ENCODE peak calls at places on chromosomes 16 and 17, in seven cellular contexts. One of them, this sample, is unnamed.
A peak's percentile ranks its signal among the peaks of the same experiment; 100 is the strongest.

GRCh38 chr16:884232-884631 is 83.7 kb upstream of the GNG13 start:
- DNase-seq in uterus: no peak
- DNase-seq in SK-N-SH: no peak
- DNase-seq in BE2C: no peak
- DNase-seq in adrenal gland: no peak
- DNase-seq in fibroblast of lung: no peak
- DNase-seq in fibroblast of pulmonary artery: no peak
- DNase-seq in this sample: no peak

GRCh38 chr17:13478326-13478830 is 123.4 kb downstream of the HS3ST3A1 start:
- DNase-seq in uterus: no peak
- DNase-seq in SK-N-SH: no peak
- DNase-seq in BE2C: no peak
- DNase-seq in adrenal gland: no peak
- DNase-seq in fibroblast of lung: peak; percentile 28
- DNase-seq in fibroblast of pulmonary artery: no peak
- DNase-seq in this sample: no peak

GRCh38 chr17:50516980-50517379 is 8.7 kb downstream of the MYCBPAP start:
- DNase-seq in uterus: no peak
- DNase-seq in SK-N-SH: no peak
- DNase-seq in BE2C: no peak
- DNase-seq in adrenal gland: no peak
- DNase-seq in fibroblast of lung: no peak
- DNase-seq in fibroblast of pulmonary artery: no peak
- DNase-seq in this sample: no peak

GRCh38 chr16:27824786-27825185 is 238.7 kb downstream of the GSG1L start:
- DNase-seq in uterus: no peak
- DNase-seq in SK-N-SH: no peak
- DNase-seq in BE2C: no peak
- DNase-seq in adrenal gland: no peak
- DNase-seq in fibroblast of lung: no peak
- DNase-seq in fibroblast of pulmonary artery: no peak
- DNase-seq in this sample: no peak

GRCh38 chr16:50601341-50601740 is 53.1 kb downstream of the NKD1 start:
- DNase-seq in uterus: no peak
- DNase-seq in SK-N-SH: no peak
- DNase-seq in BE2C: no peak
- DNase-seq in adrenal gland: no peak
- DNase-seq in fibroblast of lung: no peak
- DNase-seq in fibroblast of pulmonary artery: no peak
- DNase-seq in this sample: no peak

GRCh38 chr16:4042581-4042980 is 73.7 kb downstream of the ADCY9 start:
- DNase-seq in uterus: no peak
- DNase-seq in SK-N-SH: no peak
- DNase-seq in BE2C: no peak
- DNase-seq in adrenal gland: no peak
- DNase-seq in fibroblast of lung: no peak
- DNase-seq in fibroblast of pulmonary artery: no peak
- DNase-seq in this sample: no peak

GRCh38 chr17:31112001-31112661 is 17.4 kb downstream of the NF1 start:
- DNase-seq in uterus: no peak
- DNase-seq in SK-N-SH: no peak
- DNase-seq in BE2C: no peak
- DNase-seq in adrenal gland: no peak
- DNase-seq in fibroblast of lung: peak; percentile 39
- DNase-seq in fibroblast of pulmonary artery: no peak
- DNase-seq in this sample: no peak

GRCh38 chr17:17942846-17943245 is 29.4 kb downstream of the TOM1L2 start:
- DNase-seq in uterus: no peak
- DNase-seq in SK-N-SH: no peak
- DNase-seq in BE2C: no peak
- DNase-seq in adrenal gland: peak; percentile 42
- DNase-seq in fibroblast of lung: peak; percentile 73
- DNase-seq in fibroblast of pulmonary artery: peak; percentile 49
- DNase-seq in this sample: no peak

GRCh38 chr17:79919164-79919585 is 79.9 kb upstream of the CBX4 start:
- DNase-seq in uterus: peak; percentile 61
- DNase-seq in SK-N-SH: peak; percentile 95
- DNase-seq in BE2C: no peak
- DNase-seq in adrenal gland: peak; percentile 96
- DNase-seq in fibroblast of lung: peak; percentile 9
- DNase-seq in fibroblast of pulmonary artery: no peak
- DNase-seq in this sample: no peak

GRCh38 chr16:75251280-75252048 is at the start of gene BCAR1:
- DNase-seq in uterus: peak; percentile 87
- DNase-seq in SK-N-SH: peak; percentile 97
- DNase-seq in BE2C: peak; percentile 96
- DNase-seq in adrenal gland: peak; percentile 90
- DNase-seq in fibroblast of lung: peak; percentile 90
- DNase-seq in fibroblast of pulmonary artery: peak; percentile 91
- DNase-seq in this sample: peak; percentile 90

GRCh38 chr16:88799569-88800276 is 3.9 kb upstream of the CDT1 start:
- DNase-seq in uterus: no peak
- DNase-seq in SK-N-SH: no peak
- DNase-seq in BE2C: no peak
- DNase-seq in adrenal gland: no peak
- DNase-seq in fibroblast of lung: no peak
- DNase-seq in fibroblast of pulmonary artery: no peak
- DNase-seq in this sample: no peak

GRCh38 chr17:67689534-67690177 is 28.1 kb upstream of the NOL11 start:
- DNase-seq in uterus: peak; percentile 54
- DNase-seq in SK-N-SH: peak; percentile 77
- DNase-seq in BE2C: peak; percentile 54
- DNase-seq in adrenal gland: peak; percentile 72
- DNase-seq in fibroblast of lung: peak; percentile 48
- DNase-seq in fibroblast of pulmonary artery: peak; percentile 83
- DNase-seq in this sample: peak; percentile 23

GRCh38 chr17:29004081-29004692 is 1.6 kb downstream of the SEZ6 start:
- DNase-seq in uterus: no peak
- DNase-seq in SK-N-SH: no peak
- DNase-seq in BE2C: no peak
- DNase-seq in adrenal gland: peak; percentile 77
- DNase-seq in fibroblast of lung: peak; percentile 39
- DNase-seq in fibroblast of pulmonary artery: peak; percentile 45
- DNase-seq in this sample: no peak

GRCh38 chr17:3558603-3559269 is 1.1 kb upstream of the TRPV3 start:
- DNase-seq in uterus: no peak
- DNase-seq in SK-N-SH: no peak
- DNase-seq in BE2C: no peak
- DNase-seq in adrenal gland: no peak
- DNase-seq in fibroblast of lung: peak; percentile 7
- DNase-seq in fibroblast of pulmonary artery: peak; percentile 45
- DNase-seq in this sample: peak; percentile 54

GRCh38 chr17:59002848-59003247 is 103.8 kb downstream of the TRIM37 start:
- DNase-seq in uterus: no peak
- DNase-seq in SK-N-SH: no peak
- DNase-seq in BE2C: no peak
- DNase-seq in adrenal gland: peak; percentile 14
- DNase-seq in fibroblast of lung: peak; percentile 45
- DNase-seq in fibroblast of pulmonary artery: no peak
- DNase-seq in this sample: no peak

GRCh38 chr16:11328172-11329079 is 16.8 kb upstream of the RMI2 start:
- DNase-seq in uterus: peak; percentile 91
- DNase-seq in SK-N-SH: no peak
- DNase-seq in BE2C: no peak
- DNase-seq in adrenal gland: peak; percentile 64
- DNase-seq in fibroblast of lung: peak; percentile 96
- DNase-seq in fibroblast of pulmonary artery: peak; percentile 98
- DNase-seq in this sample: peak; percentile 40

GRCh38 chr16:49355923-49356665 is 17.5 kb upstream of the C16orf78 start:
- DNase-seq in uterus: no peak
- DNase-seq in SK-N-SH: no peak
- DNase-seq in BE2C: no peak
- DNase-seq in adrenal gland: no peak
- DNase-seq in fibroblast of lung: no peak
- DNase-seq in fibroblast of pulmonary artery: no peak
- DNase-seq in this sample: no peak

GRCh38 chr16:56812884-56813283 is 52.1 kb upstream of the SLC12A3 start:
- DNase-seq in uterus: no peak
- DNase-seq in SK-N-SH: no peak
- DNase-seq in BE2C: no peak
- DNase-seq in adrenal gland: no peak
- DNase-seq in fibroblast of lung: peak; percentile 58
- DNase-seq in fibroblast of pulmonary artery: peak; percentile 61
- DNase-seq in this sample: no peak

GRCh38 chr16:54193656-54194007 is 93.0 kb downstream of the IRX3 start:
- DNase-seq in uterus: peak; percentile 43
- DNase-seq in SK-N-SH: peak; percentile 90
- DNase-seq in BE2C: peak; percentile 84
- DNase-seq in adrenal gland: peak; percentile 73
- DNase-seq in fibroblast of lung: peak; percentile 52
- DNase-seq in fibroblast of pulmonary artery: peak; percentile 65
- DNase-seq in this sample: peak; percentile 82

GRCh38 chr16:23496826-23497542 is 13.3 kb downstream of the GGA2 start:
- DNase-seq in uterus: peak; percentile 62
- DNase-seq in SK-N-SH: no peak
- DNase-seq in BE2C: no peak
- DNase-seq in adrenal gland: peak; percentile 71
- DNase-seq in fibroblast of lung: no peak
- DNase-seq in fibroblast of pulmonary artery: peak; percentile 67
- DNase-seq in this sample: no peak

GRCh38 chr17:57496382-57496781 is 240.1 kb downstream of the MSI2 start:
- DNase-seq in uterus: no peak
- DNase-seq in SK-N-SH: no peak
- DNase-seq in BE2C: no peak
- DNase-seq in adrenal gland: no peak
- DNase-seq in fibroblast of lung: no peak
- DNase-seq in fibroblast of pulmonary artery: no peak
- DNase-seq in this sample: no peak

GRCh38 chr17:57498443-57498842 is 242.1 kb downstream of the MSI2 start:
- DNase-seq in uterus: no peak
- DNase-seq in SK-N-SH: no peak
- DNase-seq in BE2C: no peak
- DNase-seq in adrenal gland: no peak
- DNase-seq in fibroblast of lung: no peak
- DNase-seq in fibroblast of pulmonary artery: no peak
- DNase-seq in this sample: no peak

GRCh38 chr17:57501016-57501415 is 244.1 kb downstream of the CCDC182 start:
- DNase-seq in uterus: no peak
- DNase-seq in SK-N-SH: no peak
- DNase-seq in BE2C: no peak
- DNase-seq in adrenal gland: no peak
- DNase-seq in fibroblast of lung: no peak
- DNase-seq in fibroblast of pulmonary artery: no peak
- DNase-seq in this sample: no peak

GRCh38 chr17:57502696-57503307 is 242.3 kb downstream of the CCDC182 start:
- DNase-seq in uterus: no peak
- DNase-seq in SK-N-SH: peak; percentile 53
- DNase-seq in BE2C: peak; percentile 64
- DNase-seq in adrenal gland: no peak
- DNase-seq in fibroblast of lung: no peak
- DNase-seq in fibroblast of pulmonary artery: no peak
- DNase-seq in this sample: no peak

DNA sequence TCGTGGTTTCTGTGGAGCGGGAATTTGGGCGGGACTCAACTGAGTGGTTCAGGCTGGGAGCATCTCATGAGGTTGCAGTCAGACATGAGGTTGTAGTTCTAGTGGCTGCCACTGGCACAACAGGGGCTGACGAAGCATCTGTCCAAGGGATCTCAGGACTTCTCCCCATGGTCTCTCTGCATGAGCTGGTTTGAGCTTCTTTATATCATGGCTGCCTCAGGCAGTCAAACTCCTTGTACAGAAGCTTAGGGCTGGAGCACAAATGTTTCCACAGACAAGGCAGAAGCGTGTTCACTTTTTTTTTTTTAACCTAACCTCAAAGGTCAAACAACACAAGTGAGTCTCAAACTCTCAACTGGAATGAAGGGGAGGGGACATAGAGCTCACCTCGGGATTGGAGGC is 243.3 kb downstream of the MSI2 start:
- DNase-seq in uterus: no peak
- DNase-seq in SK-N-SH: peak; percentile 45
- DNase-seq in BE2C: no peak
- DNase-seq in adrenal gland: no peak
- DNase-seq in fibroblast of lung: peak; percentile 63
- DNase-seq in fibroblast of pulmonary artery: no peak
- DNase-seq in this sample: no peak
- TF ChIP-seq CTCF in uterus: no peak
- TF ChIP-seq CTCF in SK-N-SH: no peak
- TF ChIP-seq CTCF in BE2C: peak; percentile 19
- TF ChIP-seq CTCF in adrenal gland: no peak
- TF ChIP-seq CTCF in fibroblast of lung: no peak
- TF ChIP-seq CTCF in fibroblast of pulmonary artery: no peak
- TF ChIP-seq CTCF in this sample: no peak

DNA sequence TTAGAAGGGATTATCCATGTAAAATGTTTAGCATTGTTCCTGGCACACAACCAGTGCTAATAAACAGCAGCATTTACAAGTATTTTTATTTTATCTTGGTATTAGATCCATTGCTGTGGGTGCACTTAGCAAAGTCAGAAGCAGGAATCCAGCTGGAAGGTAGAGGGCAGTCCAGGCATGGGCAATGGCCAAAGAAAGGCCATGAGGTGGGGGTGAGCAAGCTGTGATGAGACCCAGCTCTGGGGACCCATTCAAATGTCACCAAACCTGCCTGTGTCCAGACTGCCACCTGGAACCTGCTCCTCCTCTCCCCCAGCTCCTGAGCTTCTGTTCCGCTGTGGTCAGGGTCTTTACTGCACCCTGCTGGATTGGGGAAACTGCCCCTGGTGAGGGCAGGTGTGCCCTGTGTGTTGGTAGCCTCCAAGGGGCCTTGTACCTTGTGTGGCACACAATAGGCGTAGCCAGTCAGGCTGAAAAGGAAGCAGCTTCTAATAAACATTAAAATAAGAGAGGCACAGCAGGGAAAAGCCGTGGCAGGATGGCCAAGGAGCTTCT is 118.0 kb upstream of the CRHR1 start:
- DNase-seq in uterus: no peak
- DNase-seq in SK-N-SH: no peak
- DNase-seq in BE2C: no peak
- DNase-seq in adrenal gland: no peak
- DNase-seq in fibroblast of lung: no peak
- DNase-seq in fibroblast of pulmonary artery: no peak
- DNase-seq in this sample: no peak
- TF ChIP-seq CTCF in uterus: no peak
- TF ChIP-seq CTCF in SK-N-SH: no peak
- TF ChIP-seq CTCF in BE2C: peak; percentile 26
- TF ChIP-seq CTCF in adrenal gland: no peak
- TF ChIP-seq CTCF in fibroblast of lung: no peak
- TF ChIP-seq CTCF in fibroblast of pulmonary artery: no peak
- TF ChIP-seq CTCF in this sample: no peak

GRCh38 chr17:15210247-15210646 is 54.9 kb downstream of the PMP22 start:
- DNase-seq in uterus: no peak
- DNase-seq in SK-N-SH: peak; percentile 56
- DNase-seq in BE2C: peak; percentile 12
- DNase-seq in adrenal gland: no peak
- DNase-seq in fibroblast of lung: no peak
- DNase-seq in fibroblast of pulmonary artery: no peak
- DNase-seq in this sample: no peak

GRCh38 chr17:15216481-15216880 is 48.6 kb downstream of the PMP22 start:
- DNase-seq in uterus: no peak
- DNase-seq in SK-N-SH: no peak
- DNase-seq in BE2C: no peak
- DNase-seq in adrenal gland: no peak
- DNase-seq in fibroblast of lung: no peak
- DNase-seq in fibroblast of pulmonary artery: no peak
- DNase-seq in this sample: no peak

GRCh38 chr17:15213381-15214087 is 51.6 kb downstream of the PMP22 start:
- DNase-seq in uterus: no peak
- DNase-seq in SK-N-SH: peak; percentile 31
- DNase-seq in BE2C: peak; percentile 18
- DNase-seq in adrenal gland: peak; percentile 24
- DNase-seq in fibroblast of lung: no peak
- DNase-seq in fibroblast of pulmonary artery: peak; percentile 25
- DNase-seq in this sample: no peak
- TF ChIP-seq CTCF in uterus: no peak
- TF ChIP-seq CTCF in SK-N-SH: peak; percentile 51
- TF ChIP-seq CTCF in BE2C: peak; percentile 42
- TF ChIP-seq CTCF in adrenal gland: peak; percentile 27
- TF ChIP-seq CTCF in fibroblast of lung: peak; percentile 39
- TF ChIP-seq CTCF in fibroblast of pulmonary artery: peak; percentile 31
- TF ChIP-seq CTCF in this sample: peak; percentile 74

GRCh38 chr16:6335072-6335471 is 997.6 kb upstream of the RBFOX1 start:
- DNase-seq in uterus: no peak
- DNase-seq in SK-N-SH: peak; percentile 34
- DNase-seq in BE2C: peak; percentile 59
- DNase-seq in adrenal gland: peak; percentile 1
- DNase-seq in fibroblast of lung: no peak
- DNase-seq in fibroblast of pulmonary artery: peak; percentile 3
- DNase-seq in this sample: peak; percentile 56
- TF ChIP-seq CTCF in uterus: no peak
- TF ChIP-seq CTCF in SK-N-SH: peak; percentile 50
- TF ChIP-seq CTCF in BE2C: peak; percentile 76
- TF ChIP-seq CTCF in adrenal gland: no peak
- TF ChIP-seq CTCF in fibroblast of lung: peak; percentile 48
- TF ChIP-seq CTCF in fibroblast of pulmonary artery: peak; percentile 51
- TF ChIP-seq CTCF in this sample: peak; percentile 86

This sample was measured in glutamatergic neuron.